ENCODE peak calls at places on chromosomes 3 and 15, in eight cellular contexts. Z is Karpas-422, X is mucosa of descending colon, M is fibroblast of lung, W is PC-3, K is GM23248, S is heart left ventricle, P is cardiac muscle cell. Q is an unnamed sample.
A peak's percentile ranks its signal among the peaks of the same experiment; 100 is the strongest.

GRCh38 chr3:186208328-186208989 is 99.6 kb upstream of the ETV5 start:
- DNase-seq in Z (peak; percentile 67), X (no peak), M (no peak), W (no peak), K (no peak), S (no peak), P (no peak), Q (no peak)

GRCh38 chr15:68598171-68599152 is 19.7 kb downstream of the CORO2B start:
- DNase-seq in Z (no peak), X (no peak), M (peak; percentile 39), W (no peak), K (peak; percentile 39), S (no peak), P (no peak), Q (no peak)

GRCh38 chr3:189195302-189195701 is 23.5 kb downstream of the TPRG1 start:
- DNase-seq in Z (peak; percentile 72), X (no peak), M (peak; percentile 19), W (no peak), K (no peak), S (no peak), P (peak; percentile 29), Q (no peak)

GRCh38 chr3:21435871-21436270 is 315.1 kb downstream of the ZNF385D start:
- DNase-seq in Z (no peak), X (no peak), M (peak; percentile 99), W (peak; percentile 99), K (peak; percentile 98), S (no peak), P (peak; percentile 97), Q (no peak)

GRCh38 chr15:58738051-58738707 is 11.3 kb downstream of the ADAM10 start:
- DNase-seq in Z (no peak), X (no peak), M (no peak), W (peak; percentile 37), K (peak; percentile 72), S (no peak), P (peak; percentile 50), Q (no peak)

GRCh38 chr3:128590948-128591347 is 59.7 kb downstream of the RPN1 start:
- DNase-seq in Z (peak; percentile 52), X (no peak), M (no peak), W (peak; percentile 19), K (no peak), S (no peak), P (no peak), Q (no peak)

GRCh38 chr3:138078901-138079344 is 36.5 kb downstream of the DZIP1L start:
- DNase-seq in Z (no peak), X (no peak), M (peak; percentile 97), W (peak; percentile 88), K (peak; percentile 98), S (no peak), P (peak; percentile 94), Q (no peak)

GRCh38 chr15:86620636-86621349 is 541.1 kb downstream of the AGBL1 start:
- DNase-seq in Z (no peak), X (no peak), M (peak; percentile 38), W (no peak), K (no peak), S (no peak), P (no peak), Q (no peak)

GRCh38 chr3:125051715-125052581 is 3.8 kb downstream of the HEG1 start:
- DNase-seq in Z (peak; percentile 66), X (peak; percentile 57), M (peak; percentile 95), W (peak; percentile 68), K (peak; percentile 97), S (peak; percentile 70), P (peak; percentile 79), Q (no peak)

GRCh38 chr3:29555590-29555989 is 274.7 kb downstream of the RBMS3 start:
- DNase-seq in Z (no peak), X (no peak), M (peak; percentile 40), W (no peak), K (peak; percentile 60), S (no peak), P (peak; percentile 75), Q (no peak)

DNA sequence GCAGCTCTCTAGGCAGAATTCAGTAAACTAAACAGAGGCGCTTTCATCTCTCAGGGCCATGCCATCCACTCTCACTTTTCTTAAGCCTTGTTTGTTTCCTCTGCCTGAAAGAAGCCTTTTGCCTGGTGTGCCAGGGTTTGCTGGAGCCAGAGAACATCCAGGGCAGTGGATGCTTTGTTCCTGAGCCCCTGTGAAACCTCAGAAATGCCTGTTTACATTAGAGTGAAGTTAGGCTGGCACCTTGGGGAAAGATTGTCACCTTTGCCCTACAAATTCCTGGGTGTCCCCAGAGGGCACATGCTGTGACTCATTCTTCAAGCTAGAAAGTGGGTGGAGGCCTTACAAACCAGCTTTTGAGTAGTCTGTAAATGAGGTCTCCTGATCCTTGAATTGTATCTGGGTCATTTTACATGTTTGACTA is 10.7 kb upstream of the TRAK1 start:
- DNase-seq in Z (peak; percentile 65), X (no peak), M (peak; percentile 45), W (peak; percentile 95), K (peak; percentile 84), S (no peak), P (peak; percentile 54), Q (no peak)
- H3K4me1 ChIP-seq in Z (peaks cover 46% of the 10 kb centered on the region), X (peaks cover 30% of the 10 kb centered on the region), M (peaks cover 10% of the 10 kb centered on the region), W (peaks cover 42% of the 10 kb centered on the region), K (peaks cover 46% of the 10 kb centered on the region), S (peaks cover 55% of the 10 kb centered on the region), P (peaks cover 28% of the 10 kb centered on the region), Q (peaks cover 70% of the 10 kb centered on the region)

DNA sequence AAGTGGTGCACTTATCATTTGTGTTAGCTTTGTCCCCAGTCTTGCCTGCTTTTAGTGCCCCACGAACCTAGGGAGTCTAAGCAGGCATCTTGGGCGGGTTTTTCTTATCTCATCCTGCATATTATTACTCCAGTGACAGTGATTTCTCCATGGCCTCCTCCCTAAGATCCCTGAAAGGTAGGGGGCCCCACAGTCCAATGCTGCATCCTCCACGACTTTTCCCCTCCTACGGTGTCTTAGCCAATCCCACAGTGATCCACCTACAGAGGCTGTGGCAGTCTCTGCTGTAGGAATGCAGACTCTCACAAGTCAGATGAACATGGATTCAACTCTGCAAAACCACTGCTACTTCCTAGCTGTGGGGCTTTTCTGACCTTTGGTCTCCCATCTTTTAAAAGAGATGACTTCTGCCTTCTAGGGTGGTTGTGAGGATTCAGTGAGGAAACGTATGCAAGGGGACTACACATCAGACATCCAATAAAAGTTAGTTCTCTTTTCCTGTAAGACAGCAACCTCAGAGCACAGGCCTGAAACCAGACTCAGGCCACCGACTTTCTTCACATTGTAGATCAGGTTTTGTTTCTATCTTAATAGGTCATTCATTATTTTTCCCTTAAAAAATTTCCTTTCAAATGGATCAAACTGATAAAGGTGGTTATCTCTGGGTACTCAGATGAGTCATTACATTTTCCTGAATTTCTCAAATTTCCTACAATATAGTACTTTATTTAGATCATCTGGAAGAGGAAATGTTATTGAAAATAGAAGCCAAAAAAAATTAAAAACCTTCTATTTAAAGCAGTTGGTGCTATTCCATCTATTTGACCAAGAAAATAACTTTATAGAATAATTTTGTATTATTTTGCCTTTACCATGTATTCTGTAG is 23.2 kb downstream of the ILDR1 start:
- DNase-seq in Z (no peak), X (no peak), M (no peak), W (no peak), K (no peak), S (no peak), P (peak; percentile 21), Q (no peak)
- H3K4me1 ChIP-seq in Z (peaks cover 64% of the 10 kb centered on the region), X (peaks cover 13% of the 10 kb centered on the region), M (peaks cover 2% of the 10 kb centered on the region), W (peaks cover 63% of the 10 kb centered on the region), K (peaks cover 20% of the 10 kb centered on the region), S (no peaks in the 10 kb centered on the region), P (no peaks in the 10 kb centered on the region), Q (no peaks in the 10 kb centered on the region)

GRCh38 chr3:184716652-184717607 is 5.1 kb upstream of the MAGEF1 start:
- DNase-seq in Z (no peak), X (peak; percentile 45), M (peak; percentile 73), W (peak; percentile 64), K (peak; percentile 82), S (no peak), P (peak; percentile 66), Q (no peak)

GRCh38 chr3:184718431-184718830 is 6.6 kb upstream of the MAGEF1 start:
- DNase-seq in Z (no peak), X (no peak), M (no peak), W (no peak), K (no peak), S (no peak), P (no peak), Q (no peak)

GRCh38 chr3:184717608-184717995 is 5.7 kb upstream of the MAGEF1 start:
- DNase-seq in Z (no peak), X (no peak), M (no peak), W (no peak), K (peak; percentile 4), S (no peak), P (no peak), Q (no peak)

GRCh38 chr3:184713521-184713920 is 1.7 kb upstream of the MAGEF1 start:
- DNase-seq in Z (no peak), X (no peak), M (no peak), W (no peak), K (no peak), S (no peak), P (no peak), Q (no peak)

GRCh38 chr3:184715943-184716651 is 4.2 kb upstream of the MAGEF1 start:
- DNase-seq in Z (no peak), X (no peak), M (peak; percentile 82), W (no peak), K (peak; percentile 47), S (no peak), P (peak; percentile 59), Q (no peak)
- H3K4me1 ChIP-seq in Z (peaks cover 8% of the 10 kb centered on the region), X (no peaks in the 10 kb centered on the region), M (peaks cover 12% of the 10 kb centered on the region), W (peaks cover 27% of the 10 kb centered on the region), K (peaks cover 26% of the 10 kb centered on the region), S (peaks cover 31% of the 10 kb centered on the region), P (peaks cover 60% of the 10 kb centered on the region), Q (no peaks in the 10 kb centered on the region)

GRCh38 chr3:46865546-46865945 is 2.3 kb upstream of the MYL3 start:
- DNase-seq in Z (no peak), X (peak; percentile 42), M (no peak), W (no peak), K (no peak), S (no peak), P (no peak), Q (no peak)

GRCh38 chr3:46866032-46866595 is 2.9 kb upstream of the MYL3 start:
- DNase-seq in Z (no peak), X (peak; percentile 31), M (no peak), W (no peak), K (no peak), S (no peak), P (no peak), Q (no peak)

GRCh38 chr3:46863261-46863782 is at the start of gene MYL3:
- DNase-seq in Z (no peak), X (peak; percentile 10), M (no peak), W (no peak), K (no peak), S (peak; percentile 82), P (no peak), Q (no peak)

GRCh38 chr3:46864051-46864881 is 1.0 kb upstream of the MYL3 start:
- DNase-seq in Z (no peak), X (peak; percentile 12), M (no peak), W (no peak), K (no peak), S (peak; percentile 45), P (no peak), Q (no peak)

DNA sequence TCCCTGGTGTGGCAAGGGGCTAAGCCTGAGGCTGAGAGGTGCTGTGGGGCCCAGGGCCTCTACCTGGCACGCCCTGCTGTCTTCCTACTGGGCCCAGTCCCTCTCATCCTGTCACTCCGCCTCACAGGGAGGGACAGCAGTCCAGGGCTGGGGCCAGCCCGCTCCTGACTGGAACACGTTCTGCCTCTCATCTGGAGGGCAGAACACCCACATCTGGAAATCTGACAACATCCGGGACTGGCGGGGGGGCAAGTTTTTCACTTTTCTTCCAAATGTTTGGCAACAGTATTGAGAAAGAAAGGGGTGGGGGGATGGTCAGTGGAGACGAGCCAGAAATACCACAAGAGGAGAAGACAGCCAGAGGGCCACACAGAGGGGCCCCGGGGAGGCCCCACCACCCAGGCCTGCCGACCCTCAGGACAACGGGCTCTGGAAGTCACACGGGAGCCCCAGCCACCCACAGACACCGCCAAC is 1.8 kb upstream of the MYL3 start:
- DNase-seq in Z (no peak), X (peak; percentile 49), M (no peak), W (no peak), K (peak; percentile 61), S (peak; percentile 62), P (peak; percentile 88), Q (no peak)
- H3K4me1 ChIP-seq in Z (no peaks in the 10 kb centered on the region), X (no peaks in the 10 kb centered on the region), M (peaks cover 3% of the 10 kb centered on the region), W (no peaks in the 10 kb centered on the region), K (peaks cover 9% of the 10 kb centered on the region), S (peaks cover 51% of the 10 kb centered on the region), P (peaks cover 49% of the 10 kb centered on the region), Q (peaks cover 21% of the 10 kb centered on the region)